ENCODE peak calls at places on chromosomes 1 and 21, in five cellular contexts. G is K562, R is fibroblast of lung, A is AG04450, N is A549. W is an unnamed sample.
A peak's percentile ranks its signal among the peaks of the same experiment; 100 is the strongest.

GRCh38 chr21:33840771-33841170 is 74.8 kb downstream of the ATP5PO start:
- DNase-seq in G (no peak), R (peak; percentile 28), A (no peak), N (no peak), W (no peak)

GRCh38 chr21:37710555-37711293 is 205.5 kb downstream of the KCNJ6 start:
- DNase-seq in G (no peak), R (no peak), A (peak; percentile 36), N (no peak), W (no peak)

GRCh38 chr1:236131916-236132315 is 10.4 kb upstream of the GPR137B start:
- DNase-seq in G (no peak), R (no peak), A (no peak), N (no peak), W (no peak)

GRCh38 chr1:19483691-19484090 is 1.6 kb downstream of the CAPZB start:
- DNase-seq in G (no peak), R (no peak), A (no peak), N (no peak), W (no peak)

GRCh38 chr1:182229907-182230522 is 161.6 kb downstream of the GLUL start:
- DNase-seq in G (no peak), R (no peak), A (no peak), N (no peak), W (no peak)

GRCh38 chr21:38621132-38621531 is 122.9 kb upstream of the ERG start:
- DNase-seq in G (no peak), R (no peak), A (no peak), N (peak; percentile 2), W (no peak)

GRCh38 chr1:34164510-34165381 is at the start of gene CSMD2:
- DNase-seq in G (no peak), R (peak; percentile 79), A (peak; percentile 24), N (peak; percentile 12), W (no peak)

GRCh38 chr1:43858324-43858723 is 75.3 kb upstream of the ARTN start:
- DNase-seq in G (no peak), R (peak; percentile 100), A (peak; percentile 96), N (no peak), W (no peak)

GRCh38 chr1:30534551-30534940 is 188.8 kb downstream of the MATN1 start:
- DNase-seq in G (no peak), R (no peak), A (no peak), N (no peak), W (no peak)

GRCh38 chr21:31360717-31361116 is 16.7 kb upstream of the TIAM1 start:
- DNase-seq in G (no peak), R (no peak), A (no peak), N (no peak), W (no peak)

GRCh38 chr1:68230901-68231626 is 1.3 kb downstream of the WLS start:
- DNase-seq in G (no peak), R (no peak), A (no peak), N (no peak), W (no peak)

GRCh38 chr1:164726235-164726634 is 167.3 kb downstream of the PBX1 start:
- DNase-seq in G (no peak), R (peak; percentile 90), A (peak; percentile 85), N (peak; percentile 49), W (no peak)

GRCh38 chr1:214446772-214447556 is 104.4 kb downstream of the PTPN14 start:
- DNase-seq in G (no peak), R (peak; percentile 98), A (peak; percentile 71), N (peak; percentile 75), W (no peak)

GRCh38 chr1:164534863-164535590 is 24.0 kb upstream of the PBX1 start:
- DNase-seq in G (no peak), R (no peak), A (no peak), N (no peak), W (no peak)

GRCh38 chr1:48035371-48036141 is 38.4 kb upstream of the TRABD2B start:
- DNase-seq in G (no peak), R (no peak), A (no peak), N (no peak), W (no peak)

GRCh38 chr21:38277501-38278111 is 20.8 kb downstream of the KCNJ15 start:
- DNase-seq in G (no peak), R (peak; percentile 100), A (peak; percentile 95), N (peak; percentile 96), W (no peak)

GRCh38 chr1:239237912-239238311 is 148.5 kb upstream of the CHRM3 start:
- DNase-seq in G (no peak), R (no peak), A (no peak), N (peak; percentile 32), W (no peak)

GRCh38 chr1:177302365-177303044 is 131.7 kb downstream of the BRINP2 start:
- DNase-seq in G (no peak), R (no peak), A (no peak), N (no peak), W (no peak)

GRCh38 chr21:38769253-38769780 is 36.4 kb upstream of the ETS2 start:
- DNase-seq in G (no peak), R (peak; percentile 89), A (peak; percentile 81), N (peak; percentile 22), W (no peak)

GRCh38 chr1:19758227-19758830 is 41.4 kb downstream of the TMCO4 start:
- DNase-seq in G (no peak), R (peak; percentile 96), A (peak; percentile 59), N (no peak), W (no peak)

GRCh38 chr1:34946211-34946610 is 16.8 kb upstream of the DLGAP3 start:
- DNase-seq in G (no peak), R (no peak), A (no peak), N (no peak), W (no peak)

GRCh38 chr1:167800241-167800640 is 78.5 kb downstream of the MPZL1 start:
- DNase-seq in G (no peak), R (no peak), A (no peak), N (no peak), W (no peak)

GRCh38 chr1:32274646-32275340 is 17.1 kb upstream of the HDAC1 start:
- DNase-seq in G (peak; percentile 13), R (no peak), A (no peak), N (no peak), W (no peak)

GRCh38 chr1:60171793-60172192 is 98.2 kb upstream of the C1orf87 start:
- DNase-seq in G (no peak), R (peak; percentile 95), A (peak; percentile 15), N (no peak), W (no peak)

GRCh38 chr21:29371464-29371863 is 72.7 kb downstream of the BACH1 start:
- DNase-seq in G (no peak), R (peak; percentile 27), A (no peak), N (no peak), W (no peak)

GRCh38 chr1:204261746-204262505 is 48.1 kb upstream of the GOLT1A start:
- DNase-seq in G (no peak), R (peak; percentile 77), A (peak; percentile 56), N (no peak), W (no peak)

GRCh38 chr1:168261390-168261789 is 19.3 kb upstream of the TBX19 start:
- DNase-seq in G (no peak), R (peak; percentile 81), A (no peak), N (no peak), W (no peak)

DNA sequence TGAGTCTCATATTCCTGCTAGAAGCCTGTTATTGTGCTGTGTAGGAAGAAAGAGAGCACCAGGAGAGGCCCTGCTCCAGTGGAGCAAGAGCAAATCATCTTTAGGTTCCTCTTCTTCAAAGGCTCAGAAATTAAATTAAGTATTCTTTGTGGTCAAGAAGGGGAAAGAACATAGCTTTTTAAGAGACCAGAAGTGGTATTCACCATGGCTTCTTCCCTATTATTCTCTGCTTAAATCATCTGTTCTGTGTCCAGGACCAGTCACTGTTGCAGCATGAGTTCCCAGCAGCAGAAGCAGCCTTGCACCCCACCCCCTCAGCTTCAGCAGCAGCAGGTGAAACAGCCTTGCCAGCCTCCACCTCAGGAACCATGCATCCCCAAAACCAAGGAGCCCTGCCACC is 1.1 kb downstream of the SPRR1B start:
- DNase-seq in G (no peak), R (no peak), A (no peak), N (no peak), W (no peak)
- H3K4me3 ChIP-seq in G (no peak overlapping the region), R (no peak overlapping the region), A (no peak overlapping the region), N (no peak overlapping the region), W (no peak overlapping the region)

GRCh38 chr1:1943834-1944570 is 24.9 kb upstream of the TMEM52 start:
- DNase-seq in G (peak; percentile 83), R (peak; percentile 22), A (no peak), N (peak; percentile 64), W (peak; percentile 43)
- H3K4me3 ChIP-seq in G (no peak overlapping the region), R (no peak overlapping the region), A (no peak overlapping the region), N (peak overlapping the region; percentile 11), W (no peak overlapping the region)

DNA sequence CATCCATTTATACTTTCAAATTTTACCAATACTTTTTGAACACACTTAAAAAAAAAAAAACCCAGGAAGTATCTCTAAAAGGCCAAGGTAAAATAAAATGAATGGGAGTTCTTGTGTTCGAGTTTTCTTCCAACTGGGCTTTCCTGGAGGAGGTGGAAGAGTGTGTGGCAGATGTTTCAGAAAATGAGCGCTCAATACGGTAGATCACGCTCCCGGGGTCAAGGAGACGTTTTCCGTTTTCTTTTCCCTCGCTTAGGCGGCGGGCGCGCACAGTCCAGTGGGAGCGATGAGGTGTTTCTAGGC is 520 bp upstream of the UBE4B start:
- DNase-seq in G (no peak), R (no peak), A (no peak), N (no peak), W (no peak)
- H3K4me3 ChIP-seq in G (peak overlapping the region; percentile 30), R (peak overlapping the region; percentile 42), A (peak overlapping the region; percentile 50), N (peak overlapping the region; percentile 39), W (no peak overlapping the region)

GRCh38 chr1:53272349-53272748 is 34.0 kb upstream of the MAGOH start:
- DNase-seq in G (no peak), R (peak; percentile 20), A (no peak), N (no peak), W (no peak)
- H3K4me3 ChIP-seq in G (no peak overlapping the region), R (no peak overlapping the region), A (no peak overlapping the region), N (no peak overlapping the region), W (no peak overlapping the region)

DNA sequence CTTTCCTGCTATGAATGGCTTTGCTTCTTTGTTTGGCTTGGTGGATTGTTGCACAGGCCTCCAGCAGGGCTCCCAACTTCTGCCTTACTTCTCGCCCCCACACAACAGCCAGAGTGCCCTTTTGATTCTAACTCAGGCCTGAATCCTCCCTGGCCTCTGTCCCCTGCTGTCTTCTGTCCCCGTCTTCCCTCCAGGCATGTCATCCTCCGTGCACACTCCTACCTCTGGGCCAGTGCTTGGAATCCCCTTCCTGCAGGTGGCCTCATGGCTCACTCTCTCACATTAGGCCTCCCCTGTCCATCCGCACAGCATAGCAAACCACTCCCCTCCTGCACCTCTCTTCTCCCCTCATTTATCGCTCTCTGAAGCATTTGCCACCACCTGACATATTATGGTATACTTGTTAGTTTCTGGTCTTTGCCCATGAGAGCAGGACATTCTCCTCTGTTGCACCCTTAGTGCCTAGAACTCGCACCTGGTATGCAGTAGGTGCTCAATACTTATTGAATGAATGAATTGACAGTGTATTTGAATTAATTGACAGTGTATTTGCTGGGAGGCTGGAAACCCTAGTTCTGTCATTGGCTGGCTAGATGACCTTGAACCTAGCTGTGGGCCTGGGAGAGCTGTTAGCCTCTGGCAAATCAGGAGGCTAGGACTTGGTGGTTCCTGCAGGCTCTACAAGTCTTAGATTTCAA is 2.9 kb downstream of the ZDHHC18 start:
- DNase-seq in G (peak; percentile 14), R (no peak), A (no peak), N (no peak), W (no peak)
- H3K4me3 ChIP-seq in G (no peak overlapping the region), R (no peak overlapping the region), A (no peak overlapping the region), N (no peak overlapping the region), W (no peak overlapping the region)

GRCh38 chr1:56836359-56836758 is 17.2 kb upstream of the FYB2 start:
- DNase-seq in G (no peak), R (no peak), A (no peak), N (no peak), W (no peak)
- H3K4me3 ChIP-seq in G (no peak overlapping the region), R (no peak overlapping the region), A (no peak overlapping the region), N (no peak overlapping the region), W (no peak overlapping the region)